ENCODE peak calls at places on chromosomes 4 and X, in four cellular contexts. A is sigmoid colon, T is neural progenitor cell, M is fibroblast of mammary gland. K is an unnamed sample.
A peak's percentile ranks its signal among the peaks of the same experiment; 100 is the strongest.

GRCh38 chr4:146229406-146229805 is 15.1 kb downstream of the REELD1 start:
- DNase-seq in A (no peak), T (no peak), M (no peak), K (no peak)

GRCh38 chr4:20313237-20314030 is 61.7 kb downstream of the SLIT2 start:
- DNase-seq in A (no peak), T (peak; percentile 74), M (no peak), K (no peak)

GRCh38 chr4:187849556-187850245 is 145.9 kb upstream of the ZFP42 start:
- DNase-seq in A (no peak), T (no peak), M (no peak), K (no peak)

GRCh38 chr4:3491681-3492405 is 28.7 kb downstream of the DOK7 start:
- DNase-seq in A (no peak), T (no peak), M (peak; percentile 52), K (no peak)

GRCh38 chr4:106238819-106239420 is 77.1 kb downstream of the TBCK start:
- DNase-seq in A (no peak), T (peak; percentile 47), M (peak; percentile 49), K (no peak)

GRCh38 chrX:153411255-153411987 is at the start of gene ZFP92:
- DNase-seq in A (no peak), T (no peak), M (no peak), K (peak; percentile 88)

GRCh38 chr4:74624351-74625151 is 169.8 kb downstream of the BTC start:
- DNase-seq in A (no peak), T (no peak), M (peak; percentile 97), K (no peak)

GRCh38 chr4:6367313-6367945 is 97.8 kb downstream of the WFS1 start:
- DNase-seq in A (no peak), T (peak; percentile 63), M (no peak), K (peak; percentile 68)

GRCh38 chr4:80540785-80541469 is 205.4 kb downstream of the CFAP299 start:
- DNase-seq in A (no peak), T (no peak), M (peak; percentile 1), K (no peak)

GRCh38 chrX:3052864-3053263 is 11.6 kb downstream of the ARSF start:
- DNase-seq in A (no peak), T (no peak), M (no peak), K (no peak)

GRCh38 chr4:98557497-98557896 is 100.9 kb downstream of the TSPAN5 start:
- DNase-seq in A (no peak), T (no peak), M (peak; percentile 82), K (no peak)